ENCODE peak calls at places on chromosomes 4 and X, in four cellular contexts. One of them, this sample, is unnamed. For H3K27me3, the result is how much of the 10 kb centered on the place peaks cover.

GRCh38 chrX:8815460-8816065 is 14.4 kb upstream of the FAM9A start:
- DNase-seq in transverse colon: no peak
- DNase-seq in HCT116: peak
- DNase-seq in ovary: no peak
- DNase-seq in this sample: no peak

GRCh38 chr4:88791274-88791673 is 93.6 kb upstream of the NAP1L5 start:
- DNase-seq in ovary: no peak
- DNase-seq in transverse colon: no peak
- DNase-seq in HCT116: peak
- DNase-seq in this sample: no peak

GRCh38 chr4:81052119-81053068 is 21.9 kb downstream of the BMP3 start:
- DNase-seq in HCT116: peak
- DNase-seq in transverse colon: peak
- DNase-seq in ovary: peak
- DNase-seq in this sample: no peak

GRCh38 chr4:15506464-15506863 is 36.8 kb downstream of the CC2D2A start:
- DNase-seq in transverse colon: no peak
- DNase-seq in ovary: no peak
- DNase-seq in HCT116: no peak
- DNase-seq in this sample: peak

GRCh38 chr4:145776208-145776607 is 96.3 kb downstream of the C4orf51 start:
- DNase-seq in HCT116: no peak
- DNase-seq in ovary: no peak
- DNase-seq in transverse colon: no peak
- DNase-seq in this sample: no peak

GRCh38 chr4:140013088-140013487 is 140.9 kb downstream of the MAML3 start:
- DNase-seq in transverse colon: no peak
- DNase-seq in ovary: no peak
- DNase-seq in HCT116: no peak
- DNase-seq in this sample: no peak

GRCh38 chrX:17869580-17869979 is 8.5 kb upstream of the RAI2 start:
- DNase-seq in HCT116: no peak
- DNase-seq in ovary: no peak
- DNase-seq in transverse colon: no peak
- DNase-seq in this sample: no peak

GRCh38 chr4:6126971-6127745 is 73.2 kb downstream of the JAKMIP1 start:
- DNase-seq in transverse colon: no peak
- DNase-seq in ovary: no peak
- DNase-seq in HCT116: no peak
- DNase-seq in this sample: no peak

GRCh38 chrX:110509778-110510510 is 151.3 kb downstream of the RTL9 start:
- DNase-seq in HCT116: no peak
- DNase-seq in ovary: no peak
- DNase-seq in transverse colon: no peak
- DNase-seq in this sample: no peak

GRCh38 chr4:24924309-24924781 is 11.5 kb upstream of the CCDC149 start:
- DNase-seq in ovary: no peak
- DNase-seq in HCT116: no peak
- DNase-seq in transverse colon: no peak
- DNase-seq in this sample: peak

GRCh38 chrX:16222123-16222522 is 54.8 kb downstream of the MAGEB17 start:
- DNase-seq in HCT116: no peak
- DNase-seq in ovary: no peak
- DNase-seq in transverse colon: no peak
- DNase-seq in this sample: peak

GRCh38 chr4:133839326-133839725 is 362.3 kb downstream of the PABPC4L start:
- DNase-seq in HCT116: no peak
- DNase-seq in transverse colon: no peak
- DNase-seq in ovary: no peak
- DNase-seq in this sample: no peak

GRCh38 chr4:10164877-10165283 is 48.3 kb upstream of the WDR1 start:
- DNase-seq in HCT116: peak
- DNase-seq in transverse colon: peak
- DNase-seq in ovary: no peak
- DNase-seq in this sample: no peak

GRCh38 chr4:26141101-26141830 is 179.5 kb upstream of the RBPJ start:
- DNase-seq in transverse colon: no peak
- DNase-seq in ovary: no peak
- DNase-seq in HCT116: no peak
- DNase-seq in this sample: no peak

GRCh38 chr4:101171747-101172146 is 175.6 kb downstream of the PPP3CA start:
- DNase-seq in ovary: no peak
- DNase-seq in HCT116: no peak
- DNase-seq in transverse colon: no peak
- DNase-seq in this sample: no peak

GRCh38 chr4:122914938-122915337 is 7.5 kb downstream of the NUDT6 start:
- DNase-seq in HCT116: no peak
- DNase-seq in ovary: no peak
- DNase-seq in transverse colon: no peak
- DNase-seq in this sample: no peak

GRCh38 chr4:169582203-169582602 is 30.2 kb downstream of the NEK1 start:
- DNase-seq in transverse colon: no peak
- DNase-seq in HCT116: no peak
- DNase-seq in ovary: no peak
- DNase-seq in this sample: no peak

GRCh38 chrX:9622128-9622527 is 143.5 kb downstream of the GPR143 start:
- DNase-seq in ovary: no peak
- DNase-seq in HCT116: no peak
- DNase-seq in transverse colon: no peak
- DNase-seq in this sample: no peak

GRCh38 chr4:120850048-120850599 is 72.4 kb downstream of the PRDM5 start:
- DNase-seq in transverse colon: no peak
- DNase-seq in HCT116: no peak
- DNase-seq in ovary: no peak
- DNase-seq in this sample: peak

GRCh38 chr4:148141536-148141935 is 300.7 kb downstream of the NR3C2 start:
- DNase-seq in transverse colon: no peak
- DNase-seq in ovary: no peak
- DNase-seq in HCT116: no peak
- DNase-seq in this sample: no peak

GRCh38 chr4:121462660-121463261 is 81.9 kb upstream of the QRFPR start:
- DNase-seq in ovary: no peak
- DNase-seq in HCT116: peak
- DNase-seq in transverse colon: peak
- DNase-seq in this sample: peak

GRCh38 chr4:152310223-152310622 is 225.7 kb downstream of the FBXW7 start:
- DNase-seq in transverse colon: no peak
- DNase-seq in ovary: no peak
- DNase-seq in HCT116: no peak
- DNase-seq in this sample: peak

GRCh38 chr4:24471623-24472510 is 112.5 kb downstream of the DHX15 start:
- DNase-seq in ovary: peak
- DNase-seq in transverse colon: peak
- DNase-seq in HCT116: no peak
- DNase-seq in this sample: no peak

GRCh38 chrX:10507181-10507580 is 113.2 kb downstream of the MID1 start:
- DNase-seq in ovary: peak
- DNase-seq in transverse colon: no peak
- DNase-seq in HCT116: no peak
- DNase-seq in this sample: no peak

GRCh38 chr4:68906238-68907137 is 45.1 kb downstream of the UGT2A3 start:
- DNase-seq in ovary: no peak
- DNase-seq in HCT116: no peak
- DNase-seq in transverse colon: no peak
- DNase-seq in this sample: no peak

GRCh38 chr4:173009129-173009823 is 159.3 kb upstream of the GALNT7 start:
- DNase-seq in ovary: no peak
- DNase-seq in HCT116: no peak
- DNase-seq in transverse colon: no peak
- DNase-seq in this sample: no peak

GRCh38 chrX:1521459-1521956 is 15.5 kb downstream of the P2RY8 start:
- DNase-seq in transverse colon: peak
- DNase-seq in ovary: no peak
- DNase-seq in HCT116: no peak
- DNase-seq in this sample: no peak

GRCh38 chr4:65367306-65367705 is 303.0 kb downstream of the EPHA5 start:
- DNase-seq in HCT116: no peak
- DNase-seq in transverse colon: no peak
- DNase-seq in ovary: no peak
- DNase-seq in this sample: no peak

GRCh38 chrX:100083146-100083715 is 326.8 kb downstream of the PCDH19 start:
- DNase-seq in HCT116: no peak
- DNase-seq in transverse colon: no peak
- DNase-seq in ovary: no peak
- DNase-seq in this sample: no peak

GRCh38 chrX:150450519-150451177 is 87.5 kb downstream of the MAMLD1 start:
- DNase-seq in HCT116: no peak
- DNase-seq in transverse colon: no peak
- DNase-seq in ovary: no peak
- DNase-seq in this sample: no peak

GRCh38 chr4:133147922-133148689 is 988 bp upstream of the PCDH10 start:
- DNase-seq in ovary: no peak
- DNase-seq in HCT116: no peak
- DNase-seq in transverse colon: no peak
- DNase-seq in this sample: no peak

GRCh38 chr4:176334066-176334465 is 14.3 kb downstream of the SPCS3 start:
- DNase-seq in ovary: no peak
- DNase-seq in HCT116: no peak
- DNase-seq in transverse colon: no peak
- DNase-seq in this sample: no peak

GRCh38 chrX:69614896-69615295 is 1.0 kb upstream of the EDA start:
- DNase-seq in ovary: no peak
- DNase-seq in HCT116: no peak
- DNase-seq in transverse colon: no peak
- DNase-seq in this sample: no peak

GRCh38 chr4:111798840-111799239 is 346.4 kb upstream of the FAM241A start:
- DNase-seq in transverse colon: no peak
- DNase-seq in ovary: no peak
- DNase-seq in HCT116: no peak
- DNase-seq in this sample: no peak

GRCh38 chr4:142112451-142112850 is 476.1 kb downstream of the IL15 start:
- DNase-seq in ovary: no peak
- DNase-seq in HCT116: no peak
- DNase-seq in transverse colon: no peak
- DNase-seq in this sample: no peak

GRCh38 chr4:20305976-20306375 is 54.3 kb downstream of the SLIT2 start:
- DNase-seq in transverse colon: no peak
- DNase-seq in HCT116: no peak
- DNase-seq in ovary: no peak
- DNase-seq in this sample: no peak

GRCh38 chrX:119758682-119759332 is 419 bp downstream of the SOWAHD start:
- DNase-seq in ovary: peak
- DNase-seq in HCT116: no peak
- DNase-seq in transverse colon: peak
- DNase-seq in this sample: no peak

DNA sequence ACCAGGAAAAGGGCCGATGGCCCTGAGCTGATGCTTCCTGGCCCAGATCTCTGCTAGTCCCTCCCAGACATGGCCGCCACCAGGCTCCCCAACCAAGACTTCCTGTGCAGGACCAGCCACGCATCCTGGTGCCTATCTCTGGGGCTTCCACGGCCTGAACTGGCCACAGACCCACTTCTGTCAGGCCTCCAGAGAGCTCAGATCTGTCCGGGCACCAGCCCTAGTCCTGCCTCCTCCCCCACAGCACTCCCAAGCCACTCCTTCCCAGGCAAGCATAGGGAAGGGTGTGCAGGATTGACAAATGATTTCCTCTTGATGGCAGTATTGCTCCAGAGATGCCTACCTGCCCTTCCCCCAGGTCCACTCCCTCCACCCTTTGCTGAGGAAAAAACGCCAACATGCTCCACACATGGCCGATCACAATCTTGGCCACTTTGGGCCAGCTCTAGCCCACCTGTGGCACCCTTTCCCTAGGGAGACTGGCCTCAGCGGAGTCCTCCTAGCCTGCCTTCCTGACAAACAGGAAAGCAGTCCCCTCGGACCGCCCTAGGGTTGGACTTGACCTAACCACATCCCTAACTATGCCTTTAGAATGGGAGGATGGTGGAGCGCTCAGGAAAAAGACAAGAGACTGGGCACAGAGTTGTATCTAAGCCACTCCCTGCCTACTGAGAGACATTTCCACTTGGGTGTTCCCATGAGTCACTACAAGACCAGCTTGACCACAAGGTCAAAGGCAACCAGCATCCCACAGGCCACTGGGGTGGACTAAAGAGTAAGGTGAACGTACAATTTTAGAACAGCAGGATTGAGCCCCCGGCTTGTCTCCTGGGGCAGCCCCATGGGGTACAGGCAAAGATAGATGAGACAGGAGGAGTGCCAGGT is 277.5 kb upstream of the AGTR2 start:
- DNase-seq in transverse colon: peak
- DNase-seq in ovary: peak
- DNase-seq in HCT116: peak
- DNase-seq in this sample: no peak
- H3K4me3 ChIP-seq in transverse colon: no peak
- H3K4me3 ChIP-seq in ovary: no peak
- H3K4me3 ChIP-seq in HCT116: peak
- H3K4me3 ChIP-seq in this sample: no peak

GRCh38 chr4:183444953-183445543 is 612 bp downstream of the CDKN2AIP start:
- DNase-seq in HCT116: no peak
- DNase-seq in transverse colon: peak
- DNase-seq in ovary: peak
- DNase-seq in this sample: no peak

GRCh38 chr4:183447646-183448045 is 3.2 kb downstream of the CDKN2AIP start:
- DNase-seq in HCT116: no peak
- DNase-seq in ovary: no peak
- DNase-seq in transverse colon: no peak
- DNase-seq in this sample: no peak

GRCh38 chr4:183443609-183444148 is 757 bp upstream of the CDKN2AIP start:
- DNase-seq in transverse colon: no peak
- DNase-seq in ovary: no peak
- DNase-seq in HCT116: no peak
- DNase-seq in this sample: peak

GRCh38 chr4:183441276-183441675 is 3.2 kb upstream of the CDKN2AIP start:
- DNase-seq in transverse colon: no peak
- DNase-seq in HCT116: no peak
- DNase-seq in ovary: no peak
- DNase-seq in this sample: no peak

GRCh38 chr4:183444149-183444952 is at the start of gene CDKN2AIP:
- DNase-seq in transverse colon: peak
- DNase-seq in ovary: peak
- DNase-seq in HCT116: peak
- DNase-seq in this sample: peak
- TF ChIP-seq CTCF in transverse colon: peak
- TF ChIP-seq CTCF in ovary: no peak
- TF ChIP-seq CTCF in HCT116: no peak
- TF ChIP-seq CTCF in this sample: no peak

GRCh38 chr4:3775011-3775410 is 8.8 kb downstream of the ADRA2C start:
- DNase-seq in transverse colon: no peak
- DNase-seq in HCT116: no peak
- DNase-seq in ovary: no peak
- DNase-seq in this sample: no peak
- H3K27me3 ChIP-seq in transverse colon: under half
- H3K27me3 ChIP-seq in HCT116: under half
- H3K27me3 ChIP-seq in ovary: under half
- H3K27me3 ChIP-seq in this sample: under half

GRCh38 chrX:30308263-30309138 is 689 bp downstream of the NR0B1 start:
- DNase-seq in ovary: peak
- DNase-seq in HCT116: no peak
- DNase-seq in transverse colon: no peak
- DNase-seq in this sample: no peak
- H3K4me3 ChIP-seq in ovary: peak
- H3K4me3 ChIP-seq in HCT116: no peak
- H3K4me3 ChIP-seq in transverse colon: no peak
- H3K4me3 ChIP-seq in this sample: peak